ENCODE peak calls at places on chromosome 5, in ten cellular contexts. B, C, U, R, V, X, Q, J, M and P are unnamed samples.

GRCh38 chr5:10317825-10318682 is 10.4 kb upstream of the CMBL start:
- DNase-seq in B (peak), C (no peak), U (no peak), R (peak), V (no peak), X (peak), Q (no peak), J (no peak), M (no peak), P (no peak)

GRCh38 chr5:159345336-159345735 is 15.0 kb upstream of the IL12B start:
- DNase-seq in B (peak), C (no peak), U (no peak), R (no peak), V (no peak), X (no peak), Q (no peak), J (no peak), M (no peak), P (no peak)

GRCh38 chr5:172943283-172943841 is 15.9 kb upstream of the RPL26L1 start:
- DNase-seq in B (no peak), C (peak), U (no peak), R (peak), V (peak), X (peak), Q (peak), J (peak), M (no peak), P (no peak)

GRCh38 chr5:76479973-76480667 is 77.0 kb downstream of the IQGAP2 start:
- DNase-seq in B (no peak), C (no peak), U (no peak), R (no peak), V (no peak), X (no peak), Q (no peak), J (no peak), M (no peak), P (no peak)

GRCh38 chr5:5342784-5343183 is 79.7 kb upstream of the ICE1 start:
- DNase-seq in B (no peak), C (no peak), U (no peak), R (peak), V (no peak), X (peak), Q (peak), J (peak), M (no peak), P (peak)

GRCh38 chr5:107389769-107390168 is 281.0 kb downstream of the EFNA5 start:
- DNase-seq in B (no peak), C (no peak), U (no peak), R (no peak), V (no peak), X (no peak), Q (no peak), J (no peak), M (no peak), P (peak)

GRCh38 chr5:150320048-150320555 is 17.4 kb upstream of the ARSI start:
- DNase-seq in B (peak), C (peak), U (no peak), R (peak), V (peak), X (peak), Q (peak), J (peak), M (peak), P (peak)

GRCh38 chr5:161446655-161447054 is 99.9 kb downstream of the GABRB2 start:
- DNase-seq in B (no peak), C (no peak), U (no peak), R (no peak), V (no peak), X (no peak), Q (no peak), J (no peak), M (no peak), P (no peak)

GRCh38 chr5:121138495-121138907 is 674.4 kb downstream of the PRR16 start:
- DNase-seq in B (no peak), C (no peak), U (no peak), R (no peak), V (peak), X (peak), Q (no peak), J (peak), M (no peak), P (no peak)

GRCh38 chr5:119583684-119584083 is 45.7 kb upstream of the FAM170A start:
- DNase-seq in B (no peak), C (no peak), U (no peak), R (peak), V (no peak), X (peak), Q (peak), J (peak), M (no peak), P (no peak)

GRCh38 chr5:16618138-16618897 is 1.5 kb upstream of the RETREG1 start:
- DNase-seq in B (no peak), C (no peak), U (no peak), R (no peak), V (no peak), X (no peak), Q (no peak), J (no peak), M (no peak), P (no peak)

GRCh38 chr5:2238732-2239131 is 356.0 kb upstream of the IRX4 start:
- DNase-seq in B (no peak), C (no peak), U (no peak), R (no peak), V (no peak), X (no peak), Q (no peak), J (no peak), M (no peak), P (no peak)

GRCh38 chr5:127799293-127799905 is 96.2 kb downstream of the CCDC192 start:
- DNase-seq in B (no peak), C (no peak), U (no peak), R (no peak), V (no peak), X (no peak), Q (no peak), J (no peak), M (no peak), P (peak)

GRCh38 chr5:38848637-38849036 is 2.8 kb downstream of the OSMR start:
- DNase-seq in B (no peak), C (no peak), U (no peak), R (no peak), V (no peak), X (no peak), Q (no peak), J (no peak), M (no peak), P (no peak)

GRCh38 chr5:38845555-38846378 is at the start of gene OSMR:
- DNase-seq in B (peak), C (peak), U (no peak), R (peak), V (no peak), X (peak), Q (peak), J (peak), M (peak), P (peak)

GRCh38 chr5:38843665-38844064 is 2.1 kb upstream of the OSMR start:
- DNase-seq in B (no peak), C (no peak), U (no peak), R (no peak), V (no peak), X (no peak), Q (no peak), J (no peak), M (no peak), P (no peak)

GRCh38 chr5:38846379-38846967 is 661 bp downstream of the OSMR start:
- DNase-seq in B (no peak), C (no peak), U (no peak), R (peak), V (no peak), X (no peak), Q (no peak), J (no peak), M (no peak), P (no peak)

DNA sequence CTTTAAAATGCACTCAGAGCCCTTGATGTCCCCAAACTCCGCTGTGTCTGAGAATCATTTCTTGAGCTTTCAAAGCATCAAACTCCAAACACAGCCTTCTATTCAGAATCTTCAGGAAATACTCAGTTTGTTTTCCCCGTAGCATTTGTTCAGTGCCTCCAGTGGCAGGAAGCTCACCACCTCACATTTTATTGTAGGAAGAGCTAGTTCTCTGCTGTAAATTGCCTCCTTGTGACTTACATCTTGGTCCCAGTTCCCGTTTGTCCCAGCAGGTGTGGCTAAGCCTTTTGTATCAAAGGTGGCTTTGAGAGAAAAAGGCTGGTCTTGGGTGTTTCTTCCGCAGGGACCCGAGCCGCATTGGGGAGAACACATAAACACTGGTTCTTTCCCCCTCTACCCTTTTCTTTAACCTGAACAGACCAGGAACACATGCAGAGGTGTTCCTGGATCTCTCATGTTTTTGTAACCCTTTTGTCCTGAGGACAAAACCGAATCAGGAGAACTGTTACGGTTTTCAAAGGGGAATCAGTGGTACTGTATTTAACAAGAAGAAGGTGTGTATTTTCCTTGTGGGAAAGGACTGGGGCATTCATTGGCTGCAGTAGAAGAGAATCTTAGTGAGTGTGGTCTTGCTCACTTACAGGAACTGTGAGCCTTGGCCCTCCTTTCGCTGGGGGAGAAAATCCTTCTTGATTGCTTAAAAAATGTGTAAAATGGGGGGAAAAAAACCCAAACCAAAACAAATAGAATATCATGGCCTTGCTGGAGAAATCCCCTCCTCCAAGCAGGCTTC is 1.9 kb downstream of the OSMR start:
- DNase-seq in B (no peak), C (no peak), U (no peak), R (peak), V (no peak), X (peak), Q (no peak), J (no peak), M (no peak), P (no peak)
- H3K4me3 ChIP-seq in B (peak), C (peak), U (no peak), R (peak), V (no peak), X (peak), Q (peak), J (peak), M (no peak), P (peak)

GRCh38 chr5:144691936-144692335 is 521.3 kb downstream of the KCTD16 start:
- DNase-seq in B (no peak), C (no peak), U (no peak), R (no peak), V (no peak), X (peak), Q (no peak), J (no peak), M (no peak), P (no peak)

GRCh38 chr5:144703776-144704175 is 533.1 kb downstream of the KCTD16 start:
- DNase-seq in B (no peak), C (no peak), U (no peak), R (no peak), V (no peak), X (no peak), Q (no peak), J (no peak), M (no peak), P (no peak)

GRCh38 chr5:144698454-144698853 is 527.8 kb downstream of the KCTD16 start:
- DNase-seq in B (no peak), C (no peak), U (no peak), R (peak), V (no peak), X (peak), Q (peak), J (no peak), M (no peak), P (peak)

GRCh38 chr5:144697847-144698262 is 527.2 kb downstream of the KCTD16 start:
- DNase-seq in B (no peak), C (no peak), U (no peak), R (peak), V (no peak), X (peak), Q (peak), J (peak), M (no peak), P (peak)
- TF ChIP-seq CTCF in B (no peak), C (no peak), U (no peak), R (no peak), V (no peak), X (peak), Q (peak), J (peak), M (no peak), P (no peak)

GRCh38 chr5:141095263-141095641 is 837 bp downstream of the PCDHB2 start:
- DNase-seq in B (no peak), C (no peak), U (no peak), R (no peak), V (no peak), X (no peak), Q (no peak), J (no peak), M (no peak), P (no peak)

GRCh38 chr5:141100243-141100805 is at the start of gene PCDHB3:
- DNase-seq in B (no peak), C (no peak), U (no peak), R (peak), V (peak), X (peak), Q (no peak), J (peak), M (peak), P (peak)

GRCh38 chr5:141094481-141095262 is at the start of gene PCDHB2:
- DNase-seq in B (peak), C (peak), U (no peak), R (peak), V (peak), X (peak), Q (no peak), J (peak), M (peak), P (peak)
- H3K4me3 ChIP-seq in B (peak), C (peak), U (no peak), R (peak), V (peak), X (peak), Q (no peak), J (peak), M (peak), P (peak)

GRCh38 chr5:72364186-72364585 is 44.0 kb downstream of the PTCD2 start:
- DNase-seq in B (no peak), C (no peak), U (no peak), R (no peak), V (no peak), X (no peak), Q (no peak), J (no peak), M (no peak), P (no peak)

GRCh38 chr5:72364961-72365360 is 44.8 kb downstream of the PTCD2 start:
- DNase-seq in B (no peak), C (no peak), U (no peak), R (no peak), V (no peak), X (no peak), Q (no peak), J (no peak), M (no peak), P (no peak)

GRCh38 chr5:72369301-72370079 is 49.3 kb downstream of the PTCD2 start:
- DNase-seq in B (no peak), C (no peak), U (no peak), R (no peak), V (no peak), X (peak), Q (no peak), J (no peak), M (no peak), P (no peak)

GRCh38 chr5:72363146-72363802 is 43.1 kb downstream of the PTCD2 start:
- DNase-seq in B (no peak), C (no peak), U (no peak), R (peak), V (no peak), X (peak), Q (peak), J (peak), M (no peak), P (peak)

DNA sequence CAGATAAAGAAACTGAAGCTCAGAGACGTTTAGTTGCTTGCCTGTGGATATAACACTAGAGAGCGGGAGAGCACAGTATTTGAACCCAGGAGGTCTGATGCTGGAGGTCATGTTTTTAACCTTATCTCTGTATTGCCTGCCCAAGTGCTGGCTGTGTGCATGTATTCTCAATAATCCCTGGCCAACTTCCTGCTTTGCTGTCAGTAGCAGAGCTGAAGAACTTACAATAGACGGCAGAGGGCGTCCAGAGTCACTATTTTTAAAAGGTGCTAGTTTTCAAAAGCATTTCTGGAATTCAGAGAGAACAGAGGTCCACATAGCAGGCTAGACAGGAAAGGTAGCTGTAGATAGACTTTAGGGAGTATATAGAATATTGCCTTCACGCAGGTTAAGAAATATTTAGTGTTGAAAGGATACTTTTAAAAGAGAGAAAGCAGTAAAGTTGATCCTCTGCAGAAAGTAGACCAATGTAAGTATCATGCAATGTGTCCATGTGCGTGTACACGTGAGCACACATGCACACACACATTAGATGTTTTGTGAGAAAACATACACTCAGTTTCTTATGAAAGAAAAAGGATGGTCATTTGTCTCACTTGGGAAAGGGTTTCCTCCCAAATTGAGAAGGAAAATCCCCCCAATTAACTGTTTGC is 46.3 kb downstream of the PTCD2 start:
- DNase-seq in B (peak), C (peak), U (no peak), R (peak), V (peak), X (peak), Q (peak), J (peak), M (peak), P (peak)
- TF ChIP-seq CTCF in B (peak), C (peak), U (no peak), R (peak), V (peak), X (peak), Q (peak), J (peak), M (peak), P (peak)

GRCh38 chr5:51399636-51399993 is 16.4 kb downstream of the ISL1 start:
- DNase-seq in B (no peak), C (no peak), U (no peak), R (no peak), V (no peak), X (no peak), Q (no peak), J (no peak), M (no peak), P (no peak)
- H3K4me3 ChIP-seq in B (no peak), C (no peak), U (no peak), R (no peak), V (peak), X (no peak), Q (no peak), J (no peak), M (no peak), P (peak)

GRCh38 chr5:45695011-45695667 is 1.0 kb downstream of the HCN1 start:
- DNase-seq in B (no peak), C (no peak), U (no peak), R (no peak), V (peak), X (no peak), Q (no peak), J (no peak), M (peak), P (no peak)

GRCh38 chr5:45694255-45694834 is 1.8 kb downstream of the HCN1 start:
- DNase-seq in B (no peak), C (no peak), U (no peak), R (no peak), V (no peak), X (no peak), Q (no peak), J (peak), M (no peak), P (no peak)

GRCh38 chr5:45695680-45696093 is 493 bp downstream of the HCN1 start:
- DNase-seq in B (no peak), C (no peak), U (no peak), R (no peak), V (peak), X (no peak), Q (no peak), J (no peak), M (peak), P (no peak)

GRCh38 chr5:45697211-45697610 is 1.0 kb upstream of the HCN1 start:
- DNase-seq in B (no peak), C (no peak), U (no peak), R (no peak), V (no peak), X (no peak), Q (no peak), J (no peak), M (no peak), P (no peak)

DNA sequence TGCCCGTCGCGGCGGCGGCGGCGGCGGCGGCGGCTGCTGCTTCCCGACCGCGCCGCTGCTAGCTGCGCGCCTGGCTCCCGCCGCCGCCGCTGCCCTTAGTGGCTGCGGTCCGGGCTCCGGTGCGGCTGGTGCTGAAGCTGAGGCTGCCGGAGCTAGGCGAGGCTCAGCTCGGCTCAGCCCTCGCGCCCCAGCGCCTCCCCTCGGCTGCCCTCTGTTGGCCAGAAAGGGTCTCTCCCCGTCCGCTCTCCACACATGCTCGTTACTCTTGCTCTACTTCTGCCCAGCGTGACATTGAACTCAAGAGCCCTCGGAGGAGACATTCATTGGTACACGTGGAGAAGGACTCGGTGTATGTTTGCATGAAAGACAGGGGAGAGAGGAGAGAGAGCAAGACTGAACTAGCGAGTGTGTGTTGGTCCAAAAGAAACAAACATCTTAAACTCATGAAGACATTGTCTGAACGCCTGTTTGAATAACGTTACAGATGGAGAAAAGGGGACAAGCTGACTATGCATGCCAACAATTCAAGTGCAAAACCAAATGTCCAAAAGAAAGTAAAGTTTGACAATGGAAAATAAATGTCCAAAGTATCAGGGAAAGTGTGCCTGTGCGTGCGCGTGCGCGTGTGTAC is at the start of gene HCN1:
- DNase-seq in B (peak), C (peak), U (no peak), R (peak), V (peak), X (peak), Q (peak), J (peak), M (peak), P (peak)
- TF ChIP-seq CTCF in B (peak), C (peak), U (no peak), R (peak), V (peak), X (peak), Q (peak), J (peak), M (peak), P (peak)

GRCh38 chr5:109882546-109882945 is 192.8 kb downstream of the MAN2A1 start:
- DNase-seq in B (no peak), C (no peak), U (no peak), R (no peak), V (no peak), X (no peak), Q (no peak), J (no peak), M (no peak), P (peak)

GRCh38 chr5:109884676-109885075 is 194.9 kb downstream of the MAN2A1 start:
- DNase-seq in B (no peak), C (no peak), U (no peak), R (no peak), V (no peak), X (no peak), Q (no peak), J (no peak), M (no peak), P (no peak)

GRCh38 chr5:109880907-109881685 is 191.4 kb downstream of the MAN2A1 start:
- DNase-seq in B (no peak), C (no peak), U (no peak), R (no peak), V (no peak), X (peak), Q (peak), J (peak), M (no peak), P (no peak)

GRCh38 chr5:109888980-109889379 is 199.3 kb downstream of the MAN2A1 start:
- DNase-seq in B (no peak), C (no peak), U (no peak), R (no peak), V (no peak), X (no peak), Q (no peak), J (no peak), M (no peak), P (no peak)

DNA sequence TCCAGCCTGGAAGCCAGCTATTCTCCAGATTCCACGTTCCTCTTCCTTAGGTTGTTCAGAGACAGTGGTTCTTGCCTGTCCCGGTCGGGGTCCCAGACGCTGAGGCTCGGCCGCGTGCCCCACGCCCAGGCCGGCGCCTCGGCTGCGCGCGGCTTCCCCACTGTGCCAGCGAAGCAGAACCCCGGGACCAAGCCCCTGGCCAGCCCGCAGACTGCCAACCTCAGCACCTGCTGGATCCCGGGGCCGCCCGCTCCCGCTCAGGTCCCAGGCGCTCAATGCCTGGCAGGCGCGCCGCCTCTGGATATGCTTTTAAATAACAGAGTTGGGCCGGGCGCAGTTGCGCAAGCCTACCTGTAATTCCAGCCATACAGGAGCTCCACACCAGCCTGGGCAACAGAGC is 195.5 kb downstream of the MAN2A1 start:
- DNase-seq in B (no peak), C (no peak), U (no peak), R (no peak), V (no peak), X (no peak), Q (no peak), J (no peak), M (no peak), P (no peak)
- H3K4me3 ChIP-seq in B (no peak), C (no peak), U (no peak), R (no peak), V (no peak), X (no peak), Q (no peak), J (no peak), M (no peak), P (no peak)